ENCODE peak calls at places on chromosomes 1 and 21, in four cellular contexts. One of them, this sample, is unnamed.

GRCh38 chr1:157108448-157108847 is 8.8 kb upstream of the ETV3L start:
- DNase-seq in K562: no peak
- DNase-seq in SK-N-SH: no peak
- DNase-seq in HCT116: no peak
- DNase-seq in this sample: no peak

GRCh38 chr21:42841156-42841915 is 38.0 kb downstream of the WDR4 start:
- DNase-seq in K562: no peak
- DNase-seq in SK-N-SH: peak; percentile 12
- DNase-seq in HCT116: no peak
- DNase-seq in this sample: no peak

GRCh38 chr1:232837085-232837484 is 31.9 kb downstream of the MAP10 start:
- DNase-seq in K562: no peak
- DNase-seq in SK-N-SH: no peak
- DNase-seq in HCT116: no peak
- DNase-seq in this sample: no peak

GRCh38 chr1:42925132-42925769 is 33.4 kb downstream of the SLC2A1 start:
- DNase-seq in K562: peak; percentile 45
- DNase-seq in SK-N-SH: no peak
- DNase-seq in HCT116: no peak
- DNase-seq in this sample: no peak

GRCh38 chr1:155873860-155874259 is 14.5 kb downstream of the SYT11 start:
- DNase-seq in K562: no peak
- DNase-seq in SK-N-SH: no peak
- DNase-seq in HCT116: no peak
- DNase-seq in this sample: no peak

GRCh38 chr1:155003766-155004351 is 1.3 kb downstream of the ZBTB7B start:
- DNase-seq in K562: peak; percentile 90
- DNase-seq in SK-N-SH: peak; percentile 80
- DNase-seq in HCT116: no peak
- DNase-seq in this sample: no peak

GRCh38 chr1:74811421-74812179 is 78.6 kb downstream of the TYW3 start:
- DNase-seq in K562: no peak
- DNase-seq in SK-N-SH: no peak
- DNase-seq in HCT116: no peak
- DNase-seq in this sample: no peak

GRCh38 chr1:8093221-8093980 is 67.3 kb upstream of the ERRFI1 start:
- DNase-seq in K562: no peak
- DNase-seq in SK-N-SH: no peak
- DNase-seq in HCT116: no peak
- DNase-seq in this sample: no peak

GRCh38 chr1:203289281-203289981 is 15.9 kb upstream of the BTG2 start:
- DNase-seq in K562: peak; percentile 89
- DNase-seq in SK-N-SH: no peak
- DNase-seq in HCT116: no peak
- DNase-seq in this sample: no peak

GRCh38 chr1:54884135-54884586 is 2.8 kb downstream of the DHCR24 start:
- DNase-seq in K562: no peak
- DNase-seq in SK-N-SH: no peak
- DNase-seq in HCT116: no peak
- DNase-seq in this sample: no peak

GRCh38 chr1:241934843-241935242 is 22.7 kb upstream of the BECN2 start:
- DNase-seq in K562: no peak
- DNase-seq in SK-N-SH: no peak
- DNase-seq in HCT116: no peak
- DNase-seq in this sample: no peak

GRCh38 chr1:11985851-11986250 is 5.6 kb downstream of the MFN2 start:
- DNase-seq in K562: no peak
- DNase-seq in SK-N-SH: no peak
- DNase-seq in HCT116: no peak
- DNase-seq in this sample: no peak

GRCh38 chr1:154176341-154176740 is 15.6 kb downstream of the TPM3 start:
- DNase-seq in K562: no peak
- DNase-seq in SK-N-SH: no peak
- DNase-seq in HCT116: no peak
- DNase-seq in this sample: no peak

GRCh38 chr1:168599636-168600035 is 23.2 kb downstream of the XCL1 start:
- DNase-seq in K562: no peak
- DNase-seq in SK-N-SH: no peak
- DNase-seq in HCT116: no peak
- DNase-seq in this sample: no peak

GRCh38 chr1:101520302-101520701 is 283.5 kb downstream of the S1PR1 start:
- DNase-seq in K562: peak; percentile 17
- DNase-seq in SK-N-SH: peak; percentile 42
- DNase-seq in HCT116: peak; percentile 32
- DNase-seq in this sample: peak; percentile 12

GRCh38 chr1:205424881-205425635 is 3.2 kb upstream of the LEMD1 start:
- DNase-seq in K562: no peak
- DNase-seq in SK-N-SH: no peak
- DNase-seq in HCT116: no peak
- DNase-seq in this sample: no peak

GRCh38 chr1:81670286-81670685 is 130.4 kb upstream of the ADGRL2 start:
- DNase-seq in K562: no peak
- DNase-seq in SK-N-SH: peak; percentile 35
- DNase-seq in HCT116: no peak
- DNase-seq in this sample: peak; percentile 64

GRCh38 chr1:26861889-26862371 is 1.0 kb upstream of the SFN start:
- DNase-seq in K562: no peak
- DNase-seq in SK-N-SH: no peak
- DNase-seq in HCT116: peak; percentile 65
- DNase-seq in this sample: no peak

GRCh38 chr1:73673980-73674379 is 524.0 kb downstream of the LRRIQ3 start:
- DNase-seq in K562: no peak
- DNase-seq in SK-N-SH: no peak
- DNase-seq in HCT116: no peak
- DNase-seq in this sample: no peak

GRCh38 chr1:35499652-35500176 is 57.5 kb downstream of the KIAA0319L start:
- DNase-seq in K562: peak; percentile 90
- DNase-seq in SK-N-SH: peak; percentile 16
- DNase-seq in HCT116: no peak
- DNase-seq in this sample: no peak

GRCh38 chr1:110237406-110238152 is 27.5 kb downstream of the KCNC4 start:
- DNase-seq in K562: peak; percentile 20
- DNase-seq in SK-N-SH: no peak
- DNase-seq in HCT116: no peak
- DNase-seq in this sample: no peak

GRCh38 chr1:241839369-241839990 is 8.5 kb upstream of the EXO1 start:
- DNase-seq in K562: no peak
- DNase-seq in SK-N-SH: no peak
- DNase-seq in HCT116: no peak
- DNase-seq in this sample: no peak

GRCh38 chr1:85677656-85678055 is 30.6 kb downstream of the ZNHIT6 start:
- DNase-seq in K562: no peak
- DNase-seq in SK-N-SH: no peak
- DNase-seq in HCT116: no peak
- DNase-seq in this sample: no peak

GRCh38 chr1:211493865-211494653 is 2.1 kb upstream of the RD3 start:
- DNase-seq in K562: no peak
- DNase-seq in SK-N-SH: no peak
- DNase-seq in HCT116: no peak
- DNase-seq in this sample: no peak

GRCh38 chr1:3614755-3615742 is 3.7 kb upstream of the MEGF6 start:
- DNase-seq in K562: peak; percentile 44
- DNase-seq in SK-N-SH: peak; percentile 81
- DNase-seq in HCT116: no peak
- DNase-seq in this sample: peak; percentile 17

GRCh38 chr1:67184838-67185421 is 18.7 kb downstream of the IL23R start:
- DNase-seq in K562: no peak
- DNase-seq in SK-N-SH: no peak
- DNase-seq in HCT116: no peak
- DNase-seq in this sample: no peak

GRCh38 chr1:11869650-11870207 is 11.0 kb upstream of the NPPB start:
- DNase-seq in K562: no peak
- DNase-seq in SK-N-SH: no peak
- DNase-seq in HCT116: no peak
- DNase-seq in this sample: no peak

GRCh38 chr1:103256490-103256889 is 148.2 kb upstream of the COL11A1 start:
- DNase-seq in K562: no peak
- DNase-seq in SK-N-SH: no peak
- DNase-seq in HCT116: no peak
- DNase-seq in this sample: no peak

GRCh38 chr1:153485880-153486279 is 25.4 kb upstream of the S100A7 start:
- DNase-seq in K562: no peak
- DNase-seq in SK-N-SH: peak; percentile 65
- DNase-seq in HCT116: no peak
- DNase-seq in this sample: no peak

GRCh38 chr1:229024528-229025119 is 246.3 kb upstream of the RAB4A start:
- DNase-seq in K562: peak; percentile 74
- DNase-seq in SK-N-SH: no peak
- DNase-seq in HCT116: peak; percentile 57
- DNase-seq in this sample: peak; percentile 8

GRCh38 chr1:40305451-40305850 is 11.6 kb downstream of the COL9A2 start:
- DNase-seq in K562: peak; percentile 62
- DNase-seq in SK-N-SH: no peak
- DNase-seq in HCT116: no peak
- DNase-seq in this sample: no peak
- TF ChIP-seq CTCF in K562: peak; percentile 74
- TF ChIP-seq CTCF in SK-N-SH: no peak
- TF ChIP-seq CTCF in HCT116: no peak
- TF ChIP-seq CTCF in this sample: no peak

GRCh38 chr21:33255404-33255803 is 10.8 kb upstream of the IL10RB start:
- DNase-seq in K562: no peak
- DNase-seq in SK-N-SH: no peak
- DNase-seq in HCT116: no peak
- DNase-seq in this sample: no peak

GRCh38 chr21:33254766-33255165 is 11.4 kb upstream of the IL10RB start:
- DNase-seq in K562: no peak
- DNase-seq in SK-N-SH: no peak
- DNase-seq in HCT116: no peak
- DNase-seq in this sample: no peak

GRCh38 chr21:33247596-33247995 is 17.9 kb downstream of the IFNAR2 start:
- DNase-seq in K562: no peak
- DNase-seq in SK-N-SH: no peak
- DNase-seq in HCT116: no peak
- DNase-seq in this sample: no peak

GRCh38 chr21:33246963-33247362 is 17.2 kb downstream of the IFNAR2 start:
- DNase-seq in K562: no peak
- DNase-seq in SK-N-SH: no peak
- DNase-seq in HCT116: no peak
- DNase-seq in this sample: no peak

DNA sequence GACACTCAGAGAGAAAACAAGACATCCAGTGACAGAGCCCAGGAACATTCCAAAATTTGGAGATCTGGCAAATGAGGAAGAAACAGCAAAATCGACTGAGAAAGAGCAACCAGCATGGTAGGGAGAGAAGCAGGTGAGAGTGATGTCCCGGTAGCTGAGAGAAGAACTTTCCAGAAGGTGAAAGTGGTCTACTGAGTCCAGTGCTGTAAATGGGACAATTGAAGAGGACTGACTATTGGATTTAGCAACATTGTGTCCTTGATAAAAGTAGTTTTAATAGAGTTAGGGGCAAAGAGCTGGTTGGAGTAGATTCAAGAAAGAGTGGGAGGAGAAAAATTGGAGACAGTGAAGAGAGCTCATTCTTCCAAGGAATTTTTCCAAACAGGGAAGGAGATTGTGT is 15.0 kb upstream of the IL10RB start:
- DNase-seq in K562: no peak
- DNase-seq in SK-N-SH: no peak
- DNase-seq in HCT116: no peak
- DNase-seq in this sample: no peak
- H3K36me3 ChIP-seq in K562: peaks cover 91% of the 10 kb centered on the region
- H3K36me3 ChIP-seq in SK-N-SH: peaks cover 40% of the 10 kb centered on the region
- H3K36me3 ChIP-seq in HCT116: peaks cover 19% of the 10 kb centered on the region
- H3K36me3 ChIP-seq in this sample: peaks cover 14% of the 10 kb centered on the region

DNA sequence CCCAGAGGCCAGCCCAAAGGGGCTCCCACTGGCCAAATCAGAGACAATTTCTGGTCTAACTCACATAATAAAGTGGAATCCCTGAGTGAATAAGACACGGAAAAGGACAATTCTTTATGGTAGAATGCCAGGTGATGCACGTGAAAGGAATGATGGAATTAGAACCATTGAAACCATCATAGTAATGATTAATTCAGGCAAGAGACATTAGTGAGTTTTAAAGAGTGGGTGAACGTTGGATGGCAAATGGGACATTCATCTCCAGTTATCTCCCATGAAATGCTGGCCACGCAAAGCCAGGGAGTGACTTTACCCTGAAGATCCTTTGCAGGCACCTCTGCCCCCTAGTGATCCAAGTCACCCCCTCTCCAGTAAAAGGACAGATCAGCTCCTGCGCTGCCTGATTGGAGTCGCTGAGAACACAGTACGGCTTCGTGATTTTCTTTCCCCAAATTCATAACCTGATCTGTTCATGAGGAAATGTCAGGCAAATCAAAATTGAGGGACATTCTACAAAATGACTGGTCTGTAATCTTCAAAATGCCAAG is 87.5 kb downstream of the AJAP1 start:
- DNase-seq in K562: peak; percentile 6
- DNase-seq in SK-N-SH: no peak
- DNase-seq in HCT116: no peak
- DNase-seq in this sample: no peak
- TF ChIP-seq REST in K562: no peak
- TF ChIP-seq REST in SK-N-SH: no peak
- TF ChIP-seq REST in HCT116: no peak
- TF ChIP-seq REST in this sample: no peak

GRCh38 chr1:6378096-6378746 is 15.3 kb downstream of the ACOT7 start:
- DNase-seq in K562: peak; percentile 73
- DNase-seq in SK-N-SH: peak; percentile 83
- DNase-seq in HCT116: no peak
- DNase-seq in this sample: no peak
- TF ChIP-seq CTCF in K562: peak; percentile 66
- TF ChIP-seq CTCF in SK-N-SH: peak; percentile 23
- TF ChIP-seq CTCF in HCT116: peak; percentile 48
- TF ChIP-seq CTCF in this sample: no peak

GRCh38 chr21:33258475-33258874 is 7.7 kb upstream of the IL10RB start:
- DNase-seq in K562: no peak
- DNase-seq in SK-N-SH: no peak
- DNase-seq in HCT116: no peak
- DNase-seq in this sample: no peak

GRCh38 chr21:33259428-33259827 is 6.7 kb upstream of the IL10RB start:
- DNase-seq in K562: no peak
- DNase-seq in SK-N-SH: no peak
- DNase-seq in HCT116: no peak
- DNase-seq in this sample: no peak

GRCh38 chr21:33259995-33260394 is 6.2 kb upstream of the IL10RB start:
- DNase-seq in K562: no peak
- DNase-seq in SK-N-SH: no peak
- DNase-seq in HCT116: no peak
- DNase-seq in this sample: no peak

GRCh38 chr21:33257404-33257803 is 8.8 kb upstream of the IL10RB start:
- DNase-seq in K562: no peak
- DNase-seq in SK-N-SH: no peak
- DNase-seq in HCT116: no peak
- DNase-seq in this sample: no peak

DNA sequence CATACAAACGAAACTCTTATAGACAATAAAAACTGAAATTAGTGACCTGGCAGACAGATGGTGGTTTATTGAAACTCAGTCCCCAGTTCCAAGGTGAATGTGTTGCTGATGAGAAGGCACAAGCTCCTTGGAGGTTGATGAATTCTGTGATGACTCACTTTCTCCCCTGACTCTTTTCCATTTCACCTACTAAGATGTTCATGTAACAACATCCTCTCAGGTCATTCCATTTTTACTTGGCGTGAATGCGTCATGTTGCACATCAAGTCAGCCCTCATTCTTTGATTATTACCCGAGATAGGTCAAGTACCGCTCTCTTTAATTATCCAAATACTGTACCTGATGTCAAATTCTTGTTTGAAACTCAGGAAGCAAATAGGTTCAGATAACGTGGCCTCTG is 10.1 kb upstream of the IL10RB start:
- DNase-seq in K562: no peak
- DNase-seq in SK-N-SH: no peak
- DNase-seq in HCT116: no peak
- DNase-seq in this sample: no peak
- H3K36me3 ChIP-seq in K562: peaks cover 71% of the 10 kb centered on the region
- H3K36me3 ChIP-seq in SK-N-SH: peaks cover 20% of the 10 kb centered on the region
- H3K36me3 ChIP-seq in HCT116: peaks cover 5% of the 10 kb centered on the region
- H3K36me3 ChIP-seq in this sample: no peaks in the 10 kb centered on the region